ENCODE peak calls at places on chromosomes 13 and 19, in four cellular contexts. P is thoracic aorta, F is astrocyte of the hippocampus, M is cardiac fibroblast. E is an unnamed sample.
A peak's percentile ranks its signal among the peaks of the same experiment; 100 is the strongest.

GRCh38 chr13:28583661-28584091 is 75.3 kb upstream of the POMP start:
- DNase-seq in P (no peak), M (no peak), F (no peak), E (no peak)

GRCh38 chr13:95800455-95800854 is 123.5 kb downstream of the DNAJC3 start:
- DNase-seq in P (no peak), F (no peak), M (no peak), E (no peak)

GRCh38 chr13:40484101-40484800 is 182.2 kb downstream of the FOXO1 start:
- DNase-seq in P (no peak), F (no peak), M (no peak), E (no peak)

GRCh38 chr19:49639401-49640112 is 386 bp downstream of the RRAS start:
- DNase-seq in M (peak; percentile 17), F (peak; percentile 28), P (no peak), E (no peak)

GRCh38 chr19:17530586-17530985 is 19.1 kb downstream of the PGLS start:
- DNase-seq in P (no peak), M (no peak), F (no peak), E (no peak)

GRCh38 chr19:8515317-8515716 is 1.4 kb upstream of the ZNF414 start:
- DNase-seq in P (no peak), M (no peak), F (no peak), E (peak; percentile 80)

GRCh38 chr19:33175886-33176669 is 18.1 kb upstream of the LRP3 start:
- DNase-seq in P (no peak), F (peak; percentile 67), M (no peak), E (peak; percentile 10)

GRCh38 chr13:33303885-33304284 is 18.3 kb upstream of the STARD13 start:
- DNase-seq in P (no peak), M (peak; percentile 84), F (no peak), E (no peak)

GRCh38 chr19:43743059-43743458 is 11.7 kb downstream of the SMG9 start:
- DNase-seq in F (peak; percentile 82), M (peak; percentile 66), P (no peak), E (no peak)

GRCh38 chr19:1469936-1470863 is 8.8 kb downstream of the C19orf25 start:
- DNase-seq in F (peak; percentile 57), P (no peak), M (no peak), E (peak; percentile 45)

GRCh38 chr13:51977606-51978005 is 33.6 kb downstream of the ATP7B start:
- DNase-seq in M (peak; percentile 41), F (no peak), P (no peak), E (no peak)

GRCh38 chr19:50317115-50317514 is 12.1 kb downstream of the KCNC3 start:
- DNase-seq in M (no peak), P (no peak), F (no peak), E (no peak)

GRCh38 chr13:77026783-77027621 is at the start of gene FBXL3:
- DNase-seq in P (no peak), M (peak; percentile 93), F (peak; percentile 96), E (peak; percentile 91)

GRCh38 chr19:610071-610800 is 20.6 kb downstream of the HCN2 start:
- DNase-seq in P (no peak), M (no peak), F (no peak), E (peak; percentile 22)

GRCh38 chr13:75481176-75482069 is 546 bp downstream of the TBC1D4 start:
- DNase-seq in P (no peak), F (peak; percentile 67), M (peak; percentile 38), E (no peak)

GRCh38 chr19:57613941-57614743 is at the start of gene ZNF134:
- DNase-seq in F (peak; percentile 96), P (peak; percentile 49), M (peak; percentile 91), E (peak; percentile 88)

GRCh38 chr13:51934461-51935087 is 72.8 kb downstream of the CCDC70 start:
- DNase-seq in M (no peak), F (no peak), P (no peak), E (no peak)

GRCh38 chr13:21069561-21070004 is 8.2 kb upstream of the LATS2 start:
- DNase-seq in M (peak; percentile 98), F (peak; percentile 81), P (no peak), E (no peak)

GRCh38 chr13:61728468-61728867 is 312.8 kb upstream of the PCDH20 start:
- DNase-seq in M (peak; percentile 48), F (peak; percentile 75), P (no peak), E (no peak)

GRCh38 chr19:22427587-22428298 is 5.6 kb upstream of the ZNF98 start:
- DNase-seq in F (no peak), P (no peak), M (no peak), E (no peak)

GRCh38 chr19:42023943-42024260 is 29.9 kb upstream of the ATP1A3 start:
- DNase-seq in P (no peak), M (no peak), F (no peak), E (no peak)

GRCh38 chr19:43490759-43491158 is 13.8 kb downstream of the PHLDB3 start:
- DNase-seq in P (no peak), M (no peak), F (no peak), E (no peak)

GRCh38 chr19:46915386-46915785 is 54.6 kb downstream of the ARHGAP35 start:
- DNase-seq in F (peak; percentile 21), P (no peak), M (no peak), E (no peak)

GRCh38 chr19:5870986-5871394 is 650 bp upstream of the FUT5 start:
- DNase-seq in M (no peak), F (no peak), P (no peak), E (no peak)

GRCh38 chr13:28654276-28654675 is 4.7 kb upstream of the POMP start:
- DNase-seq in M (no peak), F (no peak), P (no peak), E (no peak)

GRCh38 chr13:100789481-100789880 is 114.9 kb upstream of the TMTC4 start:
- DNase-seq in P (no peak), M (peak; percentile 34), F (peak; percentile 64), E (no peak)

GRCh38 chr19:39847525-39847924 is 1.3 kb upstream of the FBL start:
- DNase-seq in F (no peak), P (no peak), M (no peak), E (no peak)

GRCh38 chr19:888615-889385 is 4.2 kb downstream of the MED16 start:
- DNase-seq in F (no peak), P (no peak), M (no peak), E (peak; percentile 42)

GRCh38 chr13:57739089-57739488 is 107.5 kb downstream of the PCDH17 start:
- DNase-seq in M (peak; percentile 5), P (no peak), F (peak; percentile 13), E (no peak)

GRCh38 chr19:43644181-43644580 is 4.5 kb upstream of the CADM4 start:
- DNase-seq in P (no peak), F (no peak), M (no peak), E (no peak)

GRCh38 chr13:48194392-48194754 is 38.6 kb upstream of the ITM2B start:
- DNase-seq in F (peak; percentile 4), M (peak; percentile 45), P (no peak), E (no peak)

GRCh38 chr13:94455414-94455813 is 24.1 kb downstream of the DCT start:
- DNase-seq in P (no peak), M (no peak), F (no peak), E (no peak)

GRCh38 chr13:76903544-76904162 is 17.4 kb upstream of the KCTD12 start:
- DNase-seq in M (peak; percentile 90), P (no peak), F (peak; percentile 80), E (peak; percentile 52)

GRCh38 chr13:32045963-32046785 is 14.6 kb downstream of the FRY start:
- DNase-seq in F (peak; percentile 62), P (no peak), M (peak; percentile 55), E (no peak)

GRCh38 chr19:56972291-56972914 is 131.9 kb upstream of the PEG3 start:
- DNase-seq in F (no peak), M (no peak), P (no peak), E (no peak)